ENCODE peak calls at places on chromosomes 4 and X, in four cellular contexts. One of them, this sample, is unnamed.

GRCh38 chr4:140718240-140718639 is 37.9 kb downstream of the TBC1D9 start:
- DNase-seq in tibial artery: no peak
- DNase-seq in ACHN: no peak
- DNase-seq in Right ventricle myocardium inferior: no peak
- DNase-seq in this sample: no peak

GRCh38 chrX:34917146-34917545 is 25.4 kb upstream of the FAM47B start:
- DNase-seq in tibial artery: no peak
- DNase-seq in Right ventricle myocardium inferior: no peak
- DNase-seq in ACHN: no peak
- DNase-seq in this sample: no peak

GRCh38 chr4:159677521-159677920 is 574.6 kb downstream of the RAPGEF2 start:
- DNase-seq in ACHN: no peak
- DNase-seq in Right ventricle myocardium inferior: no peak
- DNase-seq in tibial artery: no peak
- DNase-seq in this sample: no peak

GRCh38 chrX:23644744-23645143 is 22.5 kb upstream of the PRDX4 start:
- DNase-seq in tibial artery: no peak
- DNase-seq in Right ventricle myocardium inferior: no peak
- DNase-seq in ACHN: no peak
- DNase-seq in this sample: no peak

GRCh38 chr4:93199492-93199891 is 629.1 kb upstream of the ATOH1 start:
- DNase-seq in Right ventricle myocardium inferior: no peak
- DNase-seq in tibial artery: no peak
- DNase-seq in ACHN: peak; percentile 32
- DNase-seq in this sample: no peak

GRCh38 chr4:10296730-10297129 is 160.5 kb downstream of the ZNF518B start:
- DNase-seq in ACHN: no peak
- DNase-seq in tibial artery: no peak
- DNase-seq in Right ventricle myocardium inferior: no peak
- DNase-seq in this sample: no peak

GRCh38 chrX:101485212-101486064 is at the start of gene ARMCX4:
- DNase-seq in tibial artery: peak; percentile 67
- DNase-seq in Right ventricle myocardium inferior: peak; percentile 66
- DNase-seq in ACHN: peak; percentile 28
- DNase-seq in this sample: peak; percentile 33

GRCh38 chr4:54067163-54067562 is 2.8 kb upstream of the CHIC2 start:
- DNase-seq in ACHN: peak; percentile 19
- DNase-seq in Right ventricle myocardium inferior: no peak
- DNase-seq in tibial artery: no peak
- DNase-seq in this sample: no peak

GRCh38 chr4:102174800-102175199 is 170.5 kb downstream of the SLC39A8 start:
- DNase-seq in Right ventricle myocardium inferior: no peak
- DNase-seq in tibial artery: no peak
- DNase-seq in ACHN: no peak
- DNase-seq in this sample: no peak

GRCh38 chrX:118499295-118499694 is 3.7 kb downstream of the DOCK11 start:
- DNase-seq in tibial artery: no peak
- DNase-seq in ACHN: no peak
- DNase-seq in Right ventricle myocardium inferior: no peak
- DNase-seq in this sample: no peak

GRCh38 chr4:79632114-79632513 is 224.1 kb upstream of the GK2 start:
- DNase-seq in tibial artery: no peak
- DNase-seq in Right ventricle myocardium inferior: no peak
- DNase-seq in ACHN: no peak
- DNase-seq in this sample: no peak

GRCh38 chr4:159487284-159487747 is 384.4 kb downstream of the RAPGEF2 start:
- DNase-seq in tibial artery: no peak
- DNase-seq in ACHN: peak; percentile 54
- DNase-seq in Right ventricle myocardium inferior: no peak
- DNase-seq in this sample: peak; percentile 37

GRCh38 chr4:170030121-170030520 is 3.9 kb upstream of the MFAP3L start:
- DNase-seq in Right ventricle myocardium inferior: no peak
- DNase-seq in tibial artery: no peak
- DNase-seq in ACHN: no peak
- DNase-seq in this sample: no peak

GRCh38 chr4:53920116-53920515 is 144.3 kb downstream of the CHIC2 start:
- DNase-seq in ACHN: no peak
- DNase-seq in tibial artery: no peak
- DNase-seq in Right ventricle myocardium inferior: no peak
- DNase-seq in this sample: no peak

GRCh38 chr4:183987529-183987946 is 82.4 kb downstream of the STOX2 start:
- DNase-seq in ACHN: peak; percentile 82
- DNase-seq in tibial artery: peak; percentile 81
- DNase-seq in Right ventricle myocardium inferior: peak; percentile 77
- DNase-seq in this sample: no peak

GRCh38 chr4:41287005-41287404 is 30.3 kb downstream of the UCHL1 start:
- DNase-seq in ACHN: no peak
- DNase-seq in Right ventricle myocardium inferior: no peak
- DNase-seq in tibial artery: no peak
- DNase-seq in this sample: no peak

GRCh38 chr4:122914292-122914904 is 8.0 kb downstream of the NUDT6 start:
- DNase-seq in ACHN: peak; percentile 63
- DNase-seq in Right ventricle myocardium inferior: no peak
- DNase-seq in tibial artery: no peak
- DNase-seq in this sample: no peak

GRCh38 chr4:6560416-6561172 is 14.4 kb upstream of the MAN2B2 start:
- DNase-seq in Right ventricle myocardium inferior: peak; percentile 9
- DNase-seq in ACHN: no peak
- DNase-seq in tibial artery: no peak
- DNase-seq in this sample: no peak

GRCh38 chr4:52095374-52095773 is 44.3 kb downstream of the SPATA18 start:
- DNase-seq in ACHN: no peak
- DNase-seq in Right ventricle myocardium inferior: no peak
- DNase-seq in tibial artery: no peak
- DNase-seq in this sample: no peak

GRCh38 chr4:165060938-165061337 is 7.3 kb downstream of the TRIM75 start:
- DNase-seq in Right ventricle myocardium inferior: no peak
- DNase-seq in ACHN: no peak
- DNase-seq in tibial artery: no peak
- DNase-seq in this sample: no peak

GRCh38 chr4:75727073-75727472 is 2.7 kb downstream of the USO1 start:
- DNase-seq in ACHN: no peak
- DNase-seq in Right ventricle myocardium inferior: no peak
- DNase-seq in tibial artery: no peak
- DNase-seq in this sample: no peak

GRCh38 chrX:46865281-46865680 is 28.4 kb downstream of the RP2 start:
- DNase-seq in Right ventricle myocardium inferior: no peak
- DNase-seq in tibial artery: no peak
- DNase-seq in ACHN: no peak
- DNase-seq in this sample: no peak

GRCh38 chr4:81410695-81411094 is 61.0 kb downstream of the RASGEF1B start:
- DNase-seq in ACHN: no peak
- DNase-seq in tibial artery: no peak
- DNase-seq in Right ventricle myocardium inferior: no peak
- DNase-seq in this sample: no peak

GRCh38 chr4:82381661-82382284 is 8.0 kb upstream of the HNRNPD start:
- DNase-seq in tibial artery: no peak
- DNase-seq in Right ventricle myocardium inferior: no peak
- DNase-seq in ACHN: no peak
- DNase-seq in this sample: no peak

GRCh38 chrX:48852857-48853256 is 17.4 kb upstream of the PCSK1N start:
- DNase-seq in Right ventricle myocardium inferior: no peak
- DNase-seq in ACHN: no peak
- DNase-seq in tibial artery: no peak
- DNase-seq in this sample: no peak

GRCh38 chrX:107823456-107823855 is 2.2 kb upstream of the MID2 start:
- DNase-seq in Right ventricle myocardium inferior: no peak
- DNase-seq in tibial artery: no peak
- DNase-seq in ACHN: no peak
- DNase-seq in this sample: no peak

GRCh38 chr4:67549123-67549522 is 3.8 kb upstream of the CENPC start:
- DNase-seq in tibial artery: no peak
- DNase-seq in ACHN: peak; percentile 42
- DNase-seq in Right ventricle myocardium inferior: no peak
- DNase-seq in this sample: no peak

GRCh38 chr4:88043001-88043400 is 35.6 kb downstream of the PKD2 start:
- DNase-seq in Right ventricle myocardium inferior: no peak
- DNase-seq in tibial artery: no peak
- DNase-seq in ACHN: no peak
- DNase-seq in this sample: no peak

GRCh38 chr4:95050980-95051688 is 293.4 kb downstream of the BMPR1B start:
- DNase-seq in ACHN: no peak
- DNase-seq in tibial artery: no peak
- DNase-seq in Right ventricle myocardium inferior: no peak
- DNase-seq in this sample: no peak

GRCh38 chr4:139872274-139872673 is 206.7 kb downstream of the MGST2 start:
- DNase-seq in tibial artery: no peak
- DNase-seq in ACHN: peak; percentile 36
- DNase-seq in Right ventricle myocardium inferior: no peak
- DNase-seq in this sample: no peak

This sample was measured in B cell.